ENCODE peak calls at places on chromosomes 12 and 14, in four cellular contexts. G, P, S and M are unnamed samples. For H3K79me2, the result is how much of the 10 kb centered on the place peaks cover.

GRCh38 chr12:23556661-23557060 is 392.8 kb downstream of the SOX5 start:
- DNase-seq in P (no peak), S (no peak), G (peak), M (no peak)

GRCh38 chr12:49086116-49086515 is 8.5 kb downstream of the DHH start:
- DNase-seq in G (no peak), S (no peak), P (no peak), M (no peak)

GRCh38 chr12:94100254-94100653 is 48.1 kb upstream of the PLXNC1 start:
- DNase-seq in G (peak), S (no peak), P (no peak), M (no peak)

GRCh38 chr12:51630256-51630880 is 39.3 kb downstream of the SCN8A start:
- DNase-seq in P (no peak), G (no peak), S (no peak), M (no peak)

GRCh38 chr14:75335588-75335987 is 57.0 kb downstream of the FOS start:
- DNase-seq in P (peak), G (no peak), S (no peak), M (no peak)

GRCh38 chr12:12890815-12891645 is at the start of gene GPRC5A:
- DNase-seq in G (peak), P (no peak), S (peak), M (peak)

GRCh38 chr14:69531135-69531534 is 43.5 kb downstream of the CCDC177 start:
- DNase-seq in G (no peak), S (no peak), P (no peak), M (no peak)

GRCh38 chr14:58746261-58746660 is 108.5 kb downstream of the DACT1 start:
- DNase-seq in S (no peak), G (peak), P (no peak), M (no peak)

GRCh38 chr12:128387811-128388422 is 120.9 kb downstream of the TMEM132C start:
- DNase-seq in G (peak), P (no peak), S (peak), M (peak)

GRCh38 chr14:83885748-83886382 is 1644.1 kb upstream of the FLRT2 start:
- DNase-seq in S (no peak), P (no peak), G (no peak), M (no peak)

GRCh38 chr12:128914908-128915563 is 61.8 kb downstream of the GLT1D1 start:
- DNase-seq in G (no peak), P (peak), S (no peak), M (no peak)

GRCh38 chr14:69712637-69713088 is 54.3 kb upstream of the SRSF5 start:
- DNase-seq in G (no peak), P (no peak), S (no peak), M (peak)

GRCh38 chr12:29880987-29881386 is 97.2 kb upstream of the TMTC1 start:
- DNase-seq in G (no peak), P (no peak), S (no peak), M (no peak)

GRCh38 chr14:55071870-55072640 is 20.6 kb downstream of the MAPK1IP1L start:
- DNase-seq in S (no peak), G (no peak), P (peak), M (no peak)

GRCh38 chr12:31245822-31246469 is 80.0 kb downstream of the SINHCAF start:
- DNase-seq in G (peak), P (no peak), S (peak), M (peak)

GRCh38 chr12:31745242-31745641 is 16.4 kb upstream of the AMN1 start:
- DNase-seq in S (no peak), G (no peak), P (no peak), M (no peak)

GRCh38 chr12:132494294-132495164 is 4.6 kb downstream of the FBRSL1 start:
- DNase-seq in G (peak), S (no peak), P (no peak), M (no peak)

GRCh38 chr12:102879144-102879763 is 37.8 kb downstream of the PAH start:
- DNase-seq in G (peak), S (no peak), P (peak), M (peak)

GRCh38 chr12:18383203-18383602 is 121.9 kb downstream of the PIK3C2G start:
- DNase-seq in S (peak), P (no peak), G (no peak), M (peak)

GRCh38 chr14:53620890-53621289 is 335.7 kb downstream of the BMP4 start:
- DNase-seq in G (no peak), S (no peak), P (no peak), M (no peak)

GRCh38 chr12:95999484-95999883 is 3.3 kb upstream of the HAL start:
- DNase-seq in P (no peak), S (no peak), G (no peak), M (no peak)

GRCh38 chr12:111035578-111036301 is 115.4 kb upstream of the MYL2 start:
- DNase-seq in G (no peak), S (no peak), P (no peak), M (peak)

GRCh38 chr14:50106178-50106577 is 10.2 kb downstream of the VCPKMT start:
- DNase-seq in G (no peak), P (no peak), S (no peak), M (no peak)

GRCh38 chr12:121295746-121296617 is 527 bp downstream of the CAMKK2 start:
- DNase-seq in G (peak), P (no peak), S (peak), M (peak)

GRCh38 chr12:74871817-74872216 is 334.2 kb downstream of the ATXN7L3B start:
- DNase-seq in P (no peak), G (no peak), S (no peak), M (no peak)

GRCh38 chr12:96828169-96828789 is 78.8 kb upstream of the NEDD1 start:
- DNase-seq in G (peak), P (no peak), S (no peak), M (peak)

GRCh38 chr12:39532448-39532847 is 87.2 kb downstream of the ABCD2 start:
- DNase-seq in P (no peak), S (no peak), G (no peak), M (no peak)

DNA sequence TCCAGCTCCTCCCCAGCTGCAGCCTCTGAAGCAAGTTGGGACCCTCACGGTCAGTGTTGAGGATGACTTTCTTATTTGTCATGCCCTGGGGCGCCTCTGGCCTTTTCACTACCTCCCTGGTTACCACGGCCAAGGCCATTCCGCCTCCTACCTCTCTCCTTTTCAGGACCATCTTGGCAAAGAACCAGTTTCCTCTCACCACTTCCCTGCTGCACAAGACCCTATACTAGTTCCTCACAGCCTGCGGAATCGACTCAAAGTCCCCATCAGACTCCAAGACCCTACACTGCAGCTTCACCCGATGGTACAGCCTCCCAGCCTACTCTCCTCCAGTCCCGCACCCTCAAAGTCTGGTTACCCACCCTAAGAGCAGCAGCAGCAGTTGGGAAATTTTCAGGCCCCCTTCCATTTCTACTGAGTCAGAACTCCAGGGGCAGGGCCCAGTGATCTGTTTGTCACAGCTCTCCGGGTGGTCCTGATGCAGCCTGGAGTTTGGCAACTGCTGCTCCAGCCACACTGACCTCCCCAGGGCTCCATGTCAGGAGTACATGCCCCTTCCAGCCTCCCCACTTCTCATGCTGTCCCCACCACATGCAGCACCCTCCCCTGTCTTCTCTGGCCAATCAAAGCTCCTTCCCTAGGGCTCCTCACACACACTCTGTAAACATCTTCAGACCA is 5.4 kb downstream of the VWF start:
- DNase-seq in P (no peak), G (no peak), S (no peak), M (no peak)
- TF ChIP-seq JUNB in P (no peak), G (no peak), S (no peak), M (no peak)

GRCh38 chr12:14410177-14410576 is 44.7 kb downstream of the ATF7IP start:
- DNase-seq in G (no peak), S (no peak), P (no peak), M (no peak)

GRCh38 chr12:14403293-14403692 is 37.8 kb downstream of the ATF7IP start:
- DNase-seq in P (no peak), G (no peak), S (no peak), M (no peak)

GRCh38 chr12:14403711-14404164 is 38.3 kb downstream of the ATF7IP start:
- DNase-seq in P (peak), G (no peak), S (no peak), M (no peak)

GRCh38 chr12:14410841-14411569 is 45.5 kb downstream of the ATF7IP start:
- DNase-seq in G (no peak), S (no peak), P (no peak), M (no peak)

DNA sequence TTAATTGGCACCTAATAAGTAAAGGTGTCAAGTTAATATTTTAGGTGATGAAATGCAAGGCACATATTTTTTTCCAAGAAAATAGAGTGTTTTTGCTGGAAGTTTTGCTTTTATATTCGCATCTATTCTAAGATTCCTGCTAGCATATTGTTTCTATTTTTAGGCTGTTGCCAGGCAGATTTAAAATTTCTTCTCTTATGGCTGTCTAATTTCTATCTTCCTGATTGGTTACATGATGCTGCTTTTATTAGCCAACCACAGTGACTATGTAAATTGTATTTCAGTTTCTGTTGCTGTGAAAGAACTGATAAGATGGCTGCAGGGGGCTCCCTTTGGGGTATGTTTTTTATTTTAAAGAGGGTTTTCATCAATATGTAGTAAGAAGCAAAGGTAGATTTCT is 42.7 kb downstream of the ATF7IP start:
- DNase-seq in G (peak), S (no peak), P (no peak), M (peak)
- H3K79me2 ChIP-seq in G (half or more), S (under half), P (half or more), M (half or more)

DNA sequence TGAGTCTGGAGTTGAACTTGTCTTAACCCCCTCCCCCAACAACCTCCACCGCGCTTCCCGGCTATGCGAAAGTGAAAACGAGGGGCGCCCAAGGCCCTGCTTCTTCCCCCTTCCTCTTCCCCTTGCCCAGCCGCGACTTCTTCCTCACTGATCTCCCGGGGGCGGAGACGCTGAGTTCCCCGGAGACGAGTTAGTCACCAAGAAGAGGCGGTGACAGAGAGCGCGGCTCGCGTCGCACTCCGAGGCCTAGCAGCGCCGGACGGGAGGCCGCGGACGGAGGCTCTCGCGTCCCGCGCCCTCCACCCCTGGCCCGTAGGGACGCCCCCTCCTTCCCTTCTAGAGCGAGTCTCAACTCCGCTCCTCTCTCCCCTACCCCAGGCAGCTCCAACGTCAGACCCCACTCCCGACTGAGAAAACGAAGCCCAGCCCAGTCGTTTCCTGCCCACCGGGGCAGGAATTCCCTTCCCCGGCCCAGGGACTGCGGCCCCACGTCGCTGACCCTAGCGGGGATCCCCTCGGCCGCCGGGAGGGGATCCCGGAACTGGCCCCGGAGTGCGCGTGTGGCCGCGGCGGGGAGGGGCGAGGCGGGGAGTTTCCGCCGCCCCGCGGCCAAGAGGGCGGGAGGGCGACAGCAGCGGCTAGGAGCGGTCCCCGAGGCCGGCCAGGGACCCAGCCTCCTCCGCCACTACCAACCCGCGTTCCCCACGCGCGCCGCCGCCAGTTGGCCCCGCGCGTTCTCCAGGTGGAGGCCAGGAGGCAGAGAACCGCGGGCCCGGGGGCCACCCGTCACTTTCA is 1.4 kb downstream of the BAZ1A start:
- DNase-seq in S (no peak), G (peak), P (peak), M (peak)
- TF ChIP-seq JUNB in S (peak), G (no peak), P (peak), M (no peak)

GRCh38 chr14:51677738-51678137 is 26.0 kb downstream of the FRMD6 start:
- DNase-seq in P (no peak), S (no peak), G (no peak), M (no peak)

GRCh38 chr14:51681411-51681810 is 29.7 kb downstream of the FRMD6 start:
- DNase-seq in P (no peak), G (no peak), S (peak), M (no peak)

GRCh38 chr14:51684760-51685159 is 33.0 kb downstream of the FRMD6 start:
- DNase-seq in G (no peak), P (no peak), S (no peak), M (no peak)

GRCh38 chr14:51680031-51680430 is 28.3 kb downstream of the FRMD6 start:
- DNase-seq in P (no peak), G (no peak), S (no peak), M (peak)

DNA sequence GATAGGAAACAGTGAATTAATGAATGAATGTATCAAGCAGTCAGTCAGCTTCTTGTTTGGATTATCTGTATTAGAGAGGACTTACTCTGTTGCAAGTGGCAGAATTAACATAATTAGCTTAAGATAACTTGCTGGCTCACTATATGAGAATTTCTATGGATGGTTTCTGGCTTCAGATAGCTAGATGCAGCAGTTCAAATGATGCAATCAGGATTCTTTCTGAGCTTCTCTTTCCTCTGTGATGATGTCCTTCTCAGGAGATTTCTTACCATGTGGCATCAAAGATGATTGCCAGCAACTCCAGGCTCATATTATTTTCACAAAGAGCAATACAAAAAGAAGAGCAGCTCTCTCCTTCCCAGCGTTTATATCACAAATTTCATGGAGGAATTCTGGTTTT is 30.7 kb downstream of the FRMD6 start:
- DNase-seq in S (no peak), P (no peak), G (no peak), M (no peak)
- H3K79me2 ChIP-seq in S (under half), P (under half), G (under half), M (half or more)

GRCh38 chr12:130847097-130847496 is 8.0 kb upstream of the STX2 start:
- DNase-seq in P (no peak), S (no peak), G (no peak), M (no peak)
- TF ChIP-seq JUNB in P (no peak), S (no peak), G (no peak), M (no peak)

GRCh38 chr14:87503711-87504110 is 489.3 kb downstream of the GALC start:
- DNase-seq in P (no peak), G (no peak), S (no peak), M (peak)

GRCh38 chr14:87508333-87508732 is 484.6 kb downstream of the GALC start:
- DNase-seq in P (no peak), S (no peak), G (no peak), M (no peak)
- H3K79me2 ChIP-seq in P (under half), S (under half), G (under half), M (under half)

GRCh38 chr12:1878214-1878613 is 40.2 kb downstream of the CACNA2D4 start:
- DNase-seq in P (no peak), G (no peak), S (no peak), M (no peak)
- TF ChIP-seq JUNB in P (no peak), G (no peak), S (no peak), M (no peak)

GRCh38 chr14:91358654-91359210 is 58.9 kb downstream of the CCDC88C start:
- DNase-seq in P (no peak), G (no peak), S (no peak), M (no peak)
- H3K79me2 ChIP-seq in P (half or more), G (under half), S (under half), M (under half)